ENCODE peak calls at places on chromosome 5, in five cellular contexts. One of them, this sample, is unnamed.
A peak's percentile ranks its signal among the peaks of the same experiment; 100 is the strongest.

GRCh38 chr5:66542728-66543127 is 53.5 kb upstream of the MAST4 start:
- DNase-seq in mammary epithelial cell: no peak
- DNase-seq in GM06990: no peak
- DNase-seq in AG09319: no peak
- DNase-seq in mucosa of descending colon: no peak
- DNase-seq in this sample: no peak

GRCh38 chr5:73447234-73448071 is 1.1 kb downstream of the FOXD1 start:
- DNase-seq in mammary epithelial cell: peak; percentile 65
- DNase-seq in GM06990: no peak
- DNase-seq in AG09319: peak; percentile 22
- DNase-seq in mucosa of descending colon: peak; percentile 55
- DNase-seq in this sample: no peak

GRCh38 chr5:71778678-71779276 is 59.7 kb downstream of the CARTPT start:
- DNase-seq in mammary epithelial cell: peak; percentile 18
- DNase-seq in GM06990: no peak
- DNase-seq in AG09319: no peak
- DNase-seq in mucosa of descending colon: no peak
- DNase-seq in this sample: peak; percentile 34

GRCh38 chr5:53109041-53109435 is 519 bp downstream of the MOCS2 start:
- DNase-seq in mammary epithelial cell: peak; percentile 32
- DNase-seq in GM06990: no peak
- DNase-seq in AG09319: no peak
- DNase-seq in mucosa of descending colon: no peak
- DNase-seq in this sample: peak; percentile 38

GRCh38 chr5:137176126-137176525 is 323.0 kb downstream of the SPOCK1 start:
- DNase-seq in mammary epithelial cell: no peak
- DNase-seq in GM06990: no peak
- DNase-seq in AG09319: no peak
- DNase-seq in mucosa of descending colon: no peak
- DNase-seq in this sample: peak; percentile 3

GRCh38 chr5:148791334-148791667 is 35.1 kb upstream of the ADRB2 start:
- DNase-seq in mammary epithelial cell: peak; percentile 96
- DNase-seq in GM06990: peak; percentile 70
- DNase-seq in AG09319: no peak
- DNase-seq in mucosa of descending colon: no peak
- DNase-seq in this sample: no peak

GRCh38 chr5:140239939-140240700 is 62.8 kb downstream of the PFDN1 start:
- DNase-seq in mammary epithelial cell: no peak
- DNase-seq in GM06990: peak; percentile 65
- DNase-seq in AG09319: no peak
- DNase-seq in mucosa of descending colon: peak; percentile 74
- DNase-seq in this sample: no peak

GRCh38 chr5:19777363-19777762 is 210.6 kb downstream of the CDH18 start:
- DNase-seq in mammary epithelial cell: no peak
- DNase-seq in GM06990: no peak
- DNase-seq in AG09319: no peak
- DNase-seq in mucosa of descending colon: no peak
- DNase-seq in this sample: no peak

GRCh38 chr5:74063821-74064598 is 438.0 kb downstream of the ARHGEF28 start:
- DNase-seq in mammary epithelial cell: peak; percentile 80
- DNase-seq in GM06990: no peak
- DNase-seq in AG09319: peak; percentile 18
- DNase-seq in mucosa of descending colon: no peak
- DNase-seq in this sample: no peak

GRCh38 chr5:169416583-169417196 is 115.8 kb upstream of the SLIT3 start:
- DNase-seq in mammary epithelial cell: peak; percentile 86
- DNase-seq in GM06990: peak; percentile 68
- DNase-seq in AG09319: peak; percentile 89
- DNase-seq in mucosa of descending colon: peak; percentile 42
- DNase-seq in this sample: no peak

GRCh38 chr5:34570143-34570542 is 86.0 kb upstream of the RAI14 start:
- DNase-seq in mammary epithelial cell: no peak
- DNase-seq in GM06990: no peak
- DNase-seq in AG09319: no peak
- DNase-seq in mucosa of descending colon: no peak
- DNase-seq in this sample: no peak

GRCh38 chr5:101676646-101677045 is 619.4 kb downstream of the SLCO4C1 start:
- DNase-seq in mammary epithelial cell: no peak
- DNase-seq in GM06990: no peak
- DNase-seq in AG09319: no peak
- DNase-seq in mucosa of descending colon: no peak
- DNase-seq in this sample: no peak

GRCh38 chr5:31334061-31334700 is 140.7 kb downstream of the CDH6 start:
- DNase-seq in mammary epithelial cell: no peak
- DNase-seq in GM06990: no peak
- DNase-seq in AG09319: no peak
- DNase-seq in mucosa of descending colon: no peak
- DNase-seq in this sample: no peak

GRCh38 chr5:92927291-92927778 is 653.7 kb downstream of the NR2F1-AS1 start:
- DNase-seq in mammary epithelial cell: peak; percentile 33
- DNase-seq in GM06990: no peak
- DNase-seq in AG09319: no peak
- DNase-seq in mucosa of descending colon: no peak
- DNase-seq in this sample: no peak

GRCh38 chr5:40359093-40359492 is 320.6 kb upstream of the PTGER4 start:
- DNase-seq in mammary epithelial cell: no peak
- DNase-seq in GM06990: no peak
- DNase-seq in AG09319: no peak
- DNase-seq in mucosa of descending colon: no peak
- DNase-seq in this sample: no peak

GRCh38 chr5:124741711-124742496 is 4.5 kb downstream of the ZNF608 start:
- DNase-seq in mammary epithelial cell: peak; percentile 93
- DNase-seq in GM06990: no peak
- DNase-seq in AG09319: peak; percentile 89
- DNase-seq in mucosa of descending colon: no peak
- DNase-seq in this sample: no peak

GRCh38 chr5:1285141-1285540 is 9.7 kb downstream of the TERT start:
- DNase-seq in mammary epithelial cell: no peak
- DNase-seq in GM06990: no peak
- DNase-seq in AG09319: no peak
- DNase-seq in mucosa of descending colon: peak; percentile 16
- DNase-seq in this sample: no peak

GRCh38 chr5:143635146-143635752 is 176.7 kb upstream of the HMHB1 start:
- DNase-seq in mammary epithelial cell: no peak
- DNase-seq in GM06990: no peak
- DNase-seq in AG09319: no peak
- DNase-seq in mucosa of descending colon: no peak
- DNase-seq in this sample: no peak

GRCh38 chr5:176486189-176486757 is 38.1 kb downstream of the FAF2 start:
- DNase-seq in mammary epithelial cell: no peak
- DNase-seq in GM06990: no peak
- DNase-seq in AG09319: no peak
- DNase-seq in mucosa of descending colon: no peak
- DNase-seq in this sample: no peak

GRCh38 chr5:5363045-5363444 is 59.4 kb upstream of the ICE1 start:
- DNase-seq in mammary epithelial cell: no peak
- DNase-seq in GM06990: no peak
- DNase-seq in AG09319: no peak
- DNase-seq in mucosa of descending colon: no peak
- DNase-seq in this sample: no peak

GRCh38 chr5:38670878-38671277 is 114.4 kb upstream of the LIFR start:
- DNase-seq in mammary epithelial cell: peak; percentile 22
- DNase-seq in GM06990: no peak
- DNase-seq in AG09319: no peak
- DNase-seq in mucosa of descending colon: no peak
- DNase-seq in this sample: no peak

GRCh38 chr5:38556599-38557308 is at the start of gene LIFR:
- DNase-seq in mammary epithelial cell: peak; percentile 79
- DNase-seq in GM06990: peak; percentile 36
- DNase-seq in AG09319: peak; percentile 45
- DNase-seq in mucosa of descending colon: peak; percentile 64
- DNase-seq in this sample: no peak

GRCh38 chr5:82396871-82397514 is 118.8 kb upstream of the RPS23 start:
- DNase-seq in mammary epithelial cell: peak; percentile 99
- DNase-seq in GM06990: no peak
- DNase-seq in AG09319: peak; percentile 95
- DNase-seq in mucosa of descending colon: peak; percentile 37
- DNase-seq in this sample: peak; percentile 13

GRCh38 chr5:125654392-125654791 is 768.8 kb upstream of the GRAMD2B start:
- DNase-seq in mammary epithelial cell: no peak
- DNase-seq in GM06990: no peak
- DNase-seq in AG09319: no peak
- DNase-seq in mucosa of descending colon: no peak
- DNase-seq in this sample: no peak

GRCh38 chr5:52743970-52744369 is 43.7 kb upstream of the ITGA1 start:
- DNase-seq in mammary epithelial cell: peak; percentile 37
- DNase-seq in GM06990: peak; percentile 24
- DNase-seq in AG09319: no peak
- DNase-seq in mucosa of descending colon: no peak
- DNase-seq in this sample: no peak

GRCh38 chr5:1382248-1382700 is 37.4 kb upstream of the CLPTM1L start:
- DNase-seq in mammary epithelial cell: no peak
- DNase-seq in GM06990: no peak
- DNase-seq in AG09319: no peak
- DNase-seq in mucosa of descending colon: no peak
- DNase-seq in this sample: no peak

GRCh38 chr5:17248999-17249634 is 31.7 kb downstream of the BASP1 start:
- DNase-seq in mammary epithelial cell: peak; percentile 96
- DNase-seq in GM06990: no peak
- DNase-seq in AG09319: peak; percentile 84
- DNase-seq in mucosa of descending colon: no peak
- DNase-seq in this sample: no peak

GRCh38 chr5:56327810-56328209 is 94.7 kb upstream of the ANKRD55 start:
- DNase-seq in mammary epithelial cell: no peak
- DNase-seq in GM06990: peak; percentile 32
- DNase-seq in AG09319: no peak
- DNase-seq in mucosa of descending colon: no peak
- DNase-seq in this sample: no peak

GRCh38 chr5:120457839-120458507 is 6.1 kb upstream of the PRR16 start:
- DNase-seq in mammary epithelial cell: peak; percentile 68
- DNase-seq in GM06990: peak; percentile 82
- DNase-seq in AG09319: no peak
- DNase-seq in mucosa of descending colon: peak; percentile 85
- DNase-seq in this sample: peak; percentile 37

GRCh38 chr5:133140311-133140710 is 88.5 kb downstream of the HSPA4 start:
- DNase-seq in mammary epithelial cell: no peak
- DNase-seq in GM06990: no peak
- DNase-seq in AG09319: no peak
- DNase-seq in mucosa of descending colon: no peak
- DNase-seq in this sample: no peak

GRCh38 chr5:180590543-180591248 is 603 bp downstream of the SCGB3A1 start:
- DNase-seq in mammary epithelial cell: no peak
- DNase-seq in GM06990: no peak
- DNase-seq in AG09319: no peak
- DNase-seq in mucosa of descending colon: no peak
- DNase-seq in this sample: no peak

GRCh38 chr5:36724429-36725332 is 118.3 kb downstream of the SLC1A3 start:
- DNase-seq in mammary epithelial cell: no peak
- DNase-seq in GM06990: peak; percentile 82
- DNase-seq in AG09319: no peak
- DNase-seq in mucosa of descending colon: peak; percentile 56
- DNase-seq in this sample: no peak

DNA sequence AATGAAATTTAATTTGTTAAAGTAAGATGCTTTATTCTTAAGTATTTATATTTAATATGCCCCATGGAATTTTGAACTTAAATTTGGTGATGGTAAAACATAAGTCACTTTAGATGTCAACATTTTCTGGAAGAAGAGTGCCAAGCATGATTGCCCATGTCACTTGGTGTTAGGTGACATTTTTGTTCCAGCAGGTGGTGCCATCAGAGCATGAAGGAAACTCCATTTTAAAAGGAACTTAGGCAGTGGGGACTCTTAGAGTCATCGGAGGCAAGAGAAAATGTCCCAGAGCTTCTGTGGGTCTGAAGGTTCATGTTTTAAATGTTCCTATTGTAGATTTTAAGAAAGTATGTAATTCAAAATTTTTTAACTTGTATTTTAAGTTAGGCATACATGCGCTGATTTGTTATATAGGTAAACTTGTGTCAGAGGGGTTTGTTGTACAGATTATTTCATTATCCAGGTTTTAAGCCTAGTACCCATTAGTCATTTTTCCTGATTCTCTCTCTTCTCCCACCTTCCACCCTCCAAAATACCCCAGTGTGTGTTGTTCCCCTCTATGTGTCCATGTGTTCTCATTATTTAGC is 789.3 kb downstream of the SEMA5A start:
- DNase-seq in mammary epithelial cell: peak; percentile 28
- DNase-seq in GM06990: no peak
- DNase-seq in AG09319: no peak
- DNase-seq in mucosa of descending colon: no peak
- DNase-seq in this sample: peak; percentile 23
- TF ChIP-seq CTCF in mammary epithelial cell: peak; percentile 57
- TF ChIP-seq CTCF in GM06990: peak; percentile 48
- TF ChIP-seq CTCF in AG09319: peak; percentile 55
- TF ChIP-seq CTCF in mucosa of descending colon: no peak
- TF ChIP-seq CTCF in this sample: peak; percentile 76

GRCh38 chr5:65261499-65261898 is 220.2 kb downstream of the ADAMTS6 start:
- DNase-seq in mammary epithelial cell: no peak
- DNase-seq in GM06990: no peak
- DNase-seq in AG09319: no peak
- DNase-seq in mucosa of descending colon: no peak
- DNase-seq in this sample: no peak
- TF ChIP-seq CTCF in mammary epithelial cell: no peak
- TF ChIP-seq CTCF in GM06990: no peak
- TF ChIP-seq CTCF in AG09319: no peak
- TF ChIP-seq CTCF in mucosa of descending colon: no peak
- TF ChIP-seq CTCF in this sample: no peak

DNA sequence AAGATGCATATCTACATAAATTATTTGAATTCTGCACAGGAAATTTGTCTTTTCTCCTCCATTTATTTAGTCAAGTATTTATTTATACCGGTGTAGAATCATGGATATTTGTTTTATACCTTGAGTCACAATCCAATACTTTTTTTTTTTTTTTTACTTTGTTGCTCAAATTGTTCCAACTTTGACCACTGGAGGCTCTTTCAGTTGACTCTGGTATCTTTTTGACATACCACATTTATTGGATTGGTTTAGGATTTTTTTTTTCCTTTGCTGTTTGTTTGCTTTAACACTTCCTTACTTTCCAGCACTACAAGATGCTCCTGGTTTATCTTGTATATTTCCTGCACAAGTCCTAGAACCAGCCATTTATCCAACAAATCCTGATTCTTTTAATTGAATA is 543.1 kb upstream of the RIOK2 start:
- DNase-seq in mammary epithelial cell: no peak
- DNase-seq in GM06990: no peak
- DNase-seq in AG09319: no peak
- DNase-seq in mucosa of descending colon: no peak
- DNase-seq in this sample: no peak
- TF ChIP-seq CTCF in mammary epithelial cell: peak; percentile 28
- TF ChIP-seq CTCF in GM06990: no peak
- TF ChIP-seq CTCF in AG09319: no peak
- TF ChIP-seq CTCF in mucosa of descending colon: no peak
- TF ChIP-seq CTCF in this sample: peak; percentile 23

DNA sequence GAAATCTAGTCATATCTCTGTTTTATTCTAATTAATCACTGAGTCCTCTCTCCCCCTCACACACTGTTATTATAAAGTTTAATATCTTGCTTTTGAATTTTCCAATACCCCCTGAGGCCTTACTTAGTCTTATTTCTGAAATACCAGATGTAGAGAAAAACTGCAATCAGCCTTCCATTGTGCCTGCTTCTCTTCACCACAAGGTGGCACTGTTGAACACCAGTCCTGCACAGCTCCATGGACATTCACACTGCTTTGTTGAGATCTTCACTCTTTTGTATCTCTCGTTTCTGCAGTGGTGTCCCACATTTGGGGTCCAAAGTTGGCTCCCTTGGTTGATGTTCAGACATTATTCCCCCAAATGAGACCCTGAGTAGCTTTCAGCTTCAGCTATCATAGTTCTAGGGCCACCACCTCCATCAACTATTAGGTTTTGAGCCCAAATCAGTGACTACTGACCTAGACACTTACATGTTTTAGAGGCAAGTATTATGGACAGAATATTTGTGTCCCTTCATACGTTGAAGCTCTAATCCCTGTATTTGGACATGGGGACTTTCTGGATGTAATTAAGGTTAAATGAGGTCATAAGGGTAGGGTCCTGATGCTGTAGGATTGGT is 24.3 kb downstream of the BOD1 start:
- DNase-seq in mammary epithelial cell: peak; percentile 6
- DNase-seq in GM06990: no peak
- DNase-seq in AG09319: no peak
- DNase-seq in mucosa of descending colon: no peak
- DNase-seq in this sample: no peak
- TF ChIP-seq CTCF in mammary epithelial cell: peak; percentile 76
- TF ChIP-seq CTCF in GM06990: peak; percentile 56
- TF ChIP-seq CTCF in AG09319: peak; percentile 33
- TF ChIP-seq CTCF in mucosa of descending colon: no peak
- TF ChIP-seq CTCF in this sample: peak; percentile 67